ENCODE peak calls at places on chromosomes 12 and 14, in four cellular contexts. One of them, this sample, is unnamed. For H3K4me1, the result is how much of the 10 kb centered on the place peaks cover.

GRCh38 chr12:27824126-27824842 is 44.2 kb upstream of the MANSC4 start:
- DNase-seq in tibial nerve: no peak
- DNase-seq in heart left ventricle: no peak
- DNase-seq in SK-N-SH: no peak
- DNase-seq in this sample: no peak

GRCh38 chr14:65255583-65256443 is 153.5 kb upstream of the MAX start:
- DNase-seq in heart left ventricle: no peak
- DNase-seq in tibial nerve: no peak
- DNase-seq in SK-N-SH: peak
- DNase-seq in this sample: no peak

GRCh38 chr12:85874064-85874463 is at the start of gene NTS:
- DNase-seq in heart left ventricle: no peak
- DNase-seq in SK-N-SH: no peak
- DNase-seq in tibial nerve: no peak
- DNase-seq in this sample: no peak

GRCh38 chr14:33700052-33700451 is 250.8 kb downstream of the EGLN3 start:
- DNase-seq in tibial nerve: no peak
- DNase-seq in heart left ventricle: no peak
- DNase-seq in SK-N-SH: no peak
- DNase-seq in this sample: no peak

GRCh38 chr14:50985124-50985815 is 41.0 kb upstream of the PYGL start:
- DNase-seq in SK-N-SH: no peak
- DNase-seq in tibial nerve: no peak
- DNase-seq in heart left ventricle: no peak
- DNase-seq in this sample: no peak

GRCh38 chr12:90027041-90027440 is 318.4 kb upstream of the ATP2B1 start:
- DNase-seq in heart left ventricle: no peak
- DNase-seq in SK-N-SH: no peak
- DNase-seq in tibial nerve: no peak
- DNase-seq in this sample: no peak

GRCh38 chr12:111842556-111843396 is 748 bp downstream of the MAPKAPK5 start:
- DNase-seq in SK-N-SH: no peak
- DNase-seq in heart left ventricle: no peak
- DNase-seq in tibial nerve: peak
- DNase-seq in this sample: no peak

GRCh38 chr12:53143355-53143754 is 37.2 kb upstream of the ZNF740 start:
- DNase-seq in SK-N-SH: no peak
- DNase-seq in heart left ventricle: no peak
- DNase-seq in tibial nerve: no peak
- DNase-seq in this sample: no peak

GRCh38 chr14:105215602-105216001 is 32.7 kb upstream of the BTBD6 start:
- DNase-seq in tibial nerve: no peak
- DNase-seq in heart left ventricle: no peak
- DNase-seq in SK-N-SH: no peak
- DNase-seq in this sample: no peak

GRCh38 chr12:124620606-124621295 is 53.3 kb upstream of the NCOR2 start:
- DNase-seq in tibial nerve: no peak
- DNase-seq in heart left ventricle: peak
- DNase-seq in SK-N-SH: no peak
- DNase-seq in this sample: no peak

GRCh38 chr12:25502071-25502555 is 51.0 kb downstream of the LMNTD1 start:
- DNase-seq in tibial nerve: no peak
- DNase-seq in heart left ventricle: no peak
- DNase-seq in SK-N-SH: no peak
- DNase-seq in this sample: no peak

GRCh38 chr12:113723631-113724030 is 242.5 kb downstream of the RBM19 start:
- DNase-seq in tibial nerve: no peak
- DNase-seq in heart left ventricle: no peak
- DNase-seq in SK-N-SH: no peak
- DNase-seq in this sample: no peak

GRCh38 chr12:126663304-126664094 is 1598.3 kb downstream of the AACS start:
- DNase-seq in tibial nerve: no peak
- DNase-seq in SK-N-SH: peak
- DNase-seq in heart left ventricle: no peak
- DNase-seq in this sample: no peak

GRCh38 chr12:117686911-117687377 is 281.8 kb downstream of the KSR2 start:
- DNase-seq in heart left ventricle: no peak
- DNase-seq in SK-N-SH: peak
- DNase-seq in tibial nerve: peak
- DNase-seq in this sample: peak

GRCh38 chr12:49352351-49352750 is 5.7 kb downstream of the DNAJC22 start:
- DNase-seq in tibial nerve: no peak
- DNase-seq in heart left ventricle: no peak
- DNase-seq in SK-N-SH: no peak
- DNase-seq in this sample: no peak

GRCh38 chr12:20011200-20011599 is 357.1 kb upstream of the PDE3A start:
- DNase-seq in heart left ventricle: peak
- DNase-seq in tibial nerve: peak
- DNase-seq in SK-N-SH: no peak
- DNase-seq in this sample: no peak

GRCh38 chr14:101476931-101477553 is 84.3 kb upstream of the DIO3 start:
- DNase-seq in heart left ventricle: no peak
- DNase-seq in SK-N-SH: no peak
- DNase-seq in tibial nerve: no peak
- DNase-seq in this sample: no peak

GRCh38 chr12:31035944-31036665 is 37.6 kb upstream of the DDX11 start:
- DNase-seq in heart left ventricle: no peak
- DNase-seq in tibial nerve: no peak
- DNase-seq in SK-N-SH: no peak
- DNase-seq in this sample: no peak

GRCh38 chr12:19880724-19881123 is 441.4 kb downstream of the AEBP2 start:
- DNase-seq in heart left ventricle: no peak
- DNase-seq in tibial nerve: no peak
- DNase-seq in SK-N-SH: no peak
- DNase-seq in this sample: no peak

GRCh38 chr12:51976376-51977160 is 25.1 kb downstream of the ACVR1B start:
- DNase-seq in heart left ventricle: no peak
- DNase-seq in SK-N-SH: no peak
- DNase-seq in tibial nerve: no peak
- DNase-seq in this sample: no peak

GRCh38 chr14:91377700-91378652 is 39.6 kb downstream of the CCDC88C start:
- DNase-seq in tibial nerve: no peak
- DNase-seq in SK-N-SH: peak
- DNase-seq in heart left ventricle: no peak
- DNase-seq in this sample: peak

GRCh38 chr12:8996682-8997405 is 7.5 kb downstream of the KLRG1 start:
- DNase-seq in SK-N-SH: no peak
- DNase-seq in tibial nerve: no peak
- DNase-seq in heart left ventricle: no peak
- DNase-seq in this sample: no peak

GRCh38 chr12:121036810-121037326 is 2.2 kb downstream of the OASL start:
- DNase-seq in tibial nerve: no peak
- DNase-seq in heart left ventricle: no peak
- DNase-seq in SK-N-SH: no peak
- DNase-seq in this sample: no peak

GRCh38 chr12:69657376-69658137 is 41.5 kb downstream of the BEST3 start:
- DNase-seq in heart left ventricle: no peak
- DNase-seq in tibial nerve: no peak
- DNase-seq in SK-N-SH: no peak
- DNase-seq in this sample: peak

GRCh38 chr14:57209561-57209960 is 59.1 kb downstream of the EXOC5 start:
- DNase-seq in SK-N-SH: no peak
- DNase-seq in tibial nerve: no peak
- DNase-seq in heart left ventricle: no peak
- DNase-seq in this sample: no peak

GRCh38 chr12:52055781-52056711 is 4.8 kb downstream of the NR4A1 start:
- DNase-seq in tibial nerve: no peak
- DNase-seq in SK-N-SH: no peak
- DNase-seq in heart left ventricle: no peak
- DNase-seq in this sample: no peak

GRCh38 chr14:105496831-105497591 is 6.0 kb downstream of the TEDC1 start:
- DNase-seq in SK-N-SH: no peak
- DNase-seq in heart left ventricle: no peak
- DNase-seq in tibial nerve: no peak
- DNase-seq in this sample: peak

GRCh38 chr12:46916796-46917419 is 91.1 kb upstream of the SLC38A4 start:
- DNase-seq in tibial nerve: no peak
- DNase-seq in SK-N-SH: no peak
- DNase-seq in heart left ventricle: no peak
- DNase-seq in this sample: no peak

GRCh38 chr14:82345149-82345548 is 811.5 kb upstream of the SEL1L start:
- DNase-seq in heart left ventricle: no peak
- DNase-seq in SK-N-SH: no peak
- DNase-seq in tibial nerve: no peak
- DNase-seq in this sample: no peak

GRCh38 chr12:65827827-65828231 is 3.5 kb downstream of the HMGA2 start:
- DNase-seq in SK-N-SH: no peak
- DNase-seq in heart left ventricle: no peak
- DNase-seq in tibial nerve: no peak
- DNase-seq in this sample: no peak

GRCh38 chr12:93572712-93573551 is 457 bp downstream of the SOCS2 start:
- DNase-seq in SK-N-SH: peak
- DNase-seq in tibial nerve: no peak
- DNase-seq in heart left ventricle: peak
- DNase-seq in this sample: peak

GRCh38 chr14:49930720-49931119 is 37.8 kb downstream of the ARF6 start:
- DNase-seq in SK-N-SH: no peak
- DNase-seq in tibial nerve: no peak
- DNase-seq in heart left ventricle: no peak
- DNase-seq in this sample: no peak

GRCh38 chr12:8991371-8992085 is 2.2 kb downstream of the KLRG1 start:
- DNase-seq in SK-N-SH: no peak
- DNase-seq in tibial nerve: no peak
- DNase-seq in heart left ventricle: no peak
- DNase-seq in this sample: no peak

GRCh38 chr14:50603565-50603964 is 43.6 kb downstream of the ATL1 start:
- DNase-seq in SK-N-SH: no peak
- DNase-seq in heart left ventricle: no peak
- DNase-seq in tibial nerve: no peak
- DNase-seq in this sample: no peak

GRCh38 chr14:54362759-54363437 is 33.9 kb upstream of the CDKN3 start:
- DNase-seq in heart left ventricle: no peak
- DNase-seq in tibial nerve: no peak
- DNase-seq in SK-N-SH: no peak
- DNase-seq in this sample: no peak

GRCh38 chr12:94277426-94278000 is 129.1 kb downstream of the PLXNC1 start:
- DNase-seq in SK-N-SH: no peak
- DNase-seq in heart left ventricle: no peak
- DNase-seq in tibial nerve: peak
- DNase-seq in this sample: no peak

GRCh38 chr12:93128332-93128707 is 199.2 kb upstream of the EEA1 start:
- DNase-seq in tibial nerve: no peak
- DNase-seq in heart left ventricle: peak
- DNase-seq in SK-N-SH: no peak
- DNase-seq in this sample: peak

GRCh38 chr12:42946776-42947435 is 357.4 kb upstream of the PRICKLE1 start:
- DNase-seq in heart left ventricle: no peak
- DNase-seq in SK-N-SH: no peak
- DNase-seq in tibial nerve: no peak
- DNase-seq in this sample: no peak

GRCh38 chr12:11746940-11747716 is 97.7 kb downstream of the ETV6 start:
- DNase-seq in tibial nerve: no peak
- DNase-seq in heart left ventricle: no peak
- DNase-seq in SK-N-SH: no peak
- DNase-seq in this sample: no peak

GRCh38 chr12:63941879-63942278 is 97.4 kb downstream of the SRGAP1 start:
- DNase-seq in SK-N-SH: no peak
- DNase-seq in heart left ventricle: no peak
- DNase-seq in tibial nerve: no peak
- DNase-seq in this sample: no peak
- H3K27ac ChIP-seq in SK-N-SH: peak
- H3K27ac ChIP-seq in heart left ventricle: no peak
- H3K27ac ChIP-seq in tibial nerve: no peak
- H3K27ac ChIP-seq in this sample: no peak

DNA sequence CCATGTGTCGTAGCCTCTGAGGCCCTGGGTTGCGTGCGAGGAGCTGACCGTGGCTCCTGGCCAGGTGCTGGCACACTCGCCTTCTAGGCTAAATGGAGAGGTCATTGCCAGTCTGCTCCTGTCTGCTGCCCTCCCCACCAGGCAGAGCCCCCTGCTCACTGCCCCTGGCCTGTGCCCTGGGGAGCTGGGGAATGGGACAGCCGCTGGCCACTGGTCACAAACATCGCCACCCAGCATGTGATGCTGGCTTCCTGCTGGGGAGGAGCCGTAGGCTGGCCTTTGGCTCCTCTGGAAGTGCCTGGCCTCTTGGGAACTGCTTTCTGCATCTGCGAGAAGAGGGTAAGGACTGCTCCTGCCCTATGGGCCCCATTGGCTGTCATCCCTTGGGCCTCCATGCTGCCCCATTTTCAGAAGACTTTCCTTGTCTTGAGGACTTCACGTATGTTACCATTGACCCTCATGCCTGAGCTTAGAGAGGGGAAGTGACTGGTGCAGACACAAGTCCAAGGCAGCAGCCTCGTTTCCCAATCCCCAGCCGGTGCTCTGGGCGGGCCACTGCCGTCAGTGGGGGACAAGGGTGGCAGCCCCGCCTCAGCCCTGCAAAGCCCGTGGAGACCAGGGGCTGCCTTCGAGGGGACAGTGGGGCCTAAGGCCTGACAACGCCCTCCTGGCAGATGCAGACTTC is 2.0 kb upstream of the TNFAIP2 start:
- DNase-seq in tibial nerve: peak
- DNase-seq in SK-N-SH: no peak
- DNase-seq in heart left ventricle: peak
- DNase-seq in this sample: peak
- H3K4me1 ChIP-seq in tibial nerve: under half
- H3K4me1 ChIP-seq in SK-N-SH: under half
- H3K4me1 ChIP-seq in heart left ventricle: half or more
- H3K4me1 ChIP-seq in this sample: under half

GRCh38 chr14:102630405-102630804 is 38.0 kb downstream of the RCOR1 start:
- DNase-seq in tibial nerve: no peak
- DNase-seq in heart left ventricle: no peak
- DNase-seq in SK-N-SH: no peak
- DNase-seq in this sample: no peak
- H3K27ac ChIP-seq in tibial nerve: no peak
- H3K27ac ChIP-seq in heart left ventricle: no peak
- H3K27ac ChIP-seq in SK-N-SH: no peak
- H3K27ac ChIP-seq in this sample: no peak

DNA sequence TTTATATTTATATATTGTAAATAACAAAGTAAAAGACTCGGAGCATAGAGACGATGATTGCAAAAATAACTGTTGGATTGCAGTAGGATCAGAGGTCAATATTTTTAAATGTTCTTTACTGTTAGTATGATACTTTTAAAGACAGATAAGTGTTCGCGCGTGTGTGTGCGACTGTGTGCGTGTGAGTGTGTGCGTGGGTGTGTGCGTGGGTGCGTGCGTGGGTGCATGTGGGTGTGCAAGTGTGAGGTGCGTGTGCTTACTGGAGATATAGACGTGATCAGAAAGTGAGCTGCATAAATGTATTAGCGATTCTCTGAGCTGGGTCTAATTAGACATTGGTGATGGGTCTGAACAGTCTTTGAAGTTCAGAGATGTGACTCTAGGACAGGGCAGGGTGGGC is 142.9 kb downstream of the RIMBP2 start:
- DNase-seq in heart left ventricle: no peak
- DNase-seq in SK-N-SH: no peak
- DNase-seq in tibial nerve: no peak
- DNase-seq in this sample: no peak
- H3K4me1 ChIP-seq in heart left ventricle: under half
- H3K4me1 ChIP-seq in SK-N-SH: half or more
- H3K4me1 ChIP-seq in tibial nerve: under half
- H3K4me1 ChIP-seq in this sample: under half

GRCh38 chr14:20732477-20732876 is 13.2 kb upstream of the EDDM3A start:
- DNase-seq in heart left ventricle: no peak
- DNase-seq in tibial nerve: no peak
- DNase-seq in SK-N-SH: no peak
- DNase-seq in this sample: no peak
- H3K27ac ChIP-seq in heart left ventricle: no peak
- H3K27ac ChIP-seq in tibial nerve: no peak
- H3K27ac ChIP-seq in SK-N-SH: no peak
- H3K27ac ChIP-seq in this sample: no peak

This sample was measured in psoas muscle.